ENCODE peak calls at places on chromosome 14, in four cellular contexts. D, X, R and J are unnamed samples. For H3K4me1, the result is how much of the 10 kb centered on the place peaks cover.

GRCh38 chr14:31926123-31926522 is 151.0 kb upstream of the ARHGAP5 start:
- DNase-seq in D (peak), X (peak), R (no peak), J (no peak)

GRCh38 chr14:74018029-74018703 is 922 bp downstream of the ENTPD5 start:
- DNase-seq in D (peak), X (no peak), R (no peak), J (no peak)

GRCh38 chr14:80634106-80634758 is 307.3 kb downstream of the CEP128 start:
- DNase-seq in D (no peak), X (no peak), R (no peak), J (no peak)

GRCh38 chr14:89378119-89378518 is 38.9 kb downstream of the FOXN3 start:
- DNase-seq in D (no peak), X (no peak), R (no peak), J (no peak)

GRCh38 chr14:91985521-91986255 is 38.2 kb upstream of the FBLN5 start:
- DNase-seq in D (no peak), X (no peak), R (no peak), J (no peak)

GRCh38 chr14:85625925-85626585 is 96.1 kb downstream of the FLRT2 start:
- DNase-seq in D (no peak), X (no peak), R (no peak), J (no peak)

GRCh38 chr14:29846339-29847129 is 81.1 kb downstream of the PRKD1 start:
- DNase-seq in D (no peak), X (no peak), R (peak), J (no peak)

GRCh38 chr14:96083667-96084320 is 44.6 kb downstream of the C14orf132 start:
- DNase-seq in D (no peak), X (no peak), R (no peak), J (no peak)

GRCh38 chr14:45947785-45948184 is 694.8 kb upstream of the MIS18BP1 start:
- DNase-seq in D (no peak), X (no peak), R (no peak), J (no peak)

GRCh38 chr14:21199611-21200570 is 44.0 kb upstream of the OR5AU1 start:
- DNase-seq in D (no peak), X (no peak), R (no peak), J (no peak)

GRCh38 chr14:96536807-96537206 is 34.6 kb downstream of the PAPOLA start:
- DNase-seq in D (no peak), X (no peak), R (no peak), J (no peak)

GRCh38 chr14:54465654-54466053 is 23.1 kb downstream of the GMFB start:
- DNase-seq in D (no peak), X (no peak), R (no peak), J (no peak)

GRCh38 chr14:72609205-72609916 is 284.5 kb downstream of the DPF3 start:
- DNase-seq in D (no peak), X (no peak), R (no peak), J (no peak)

GRCh38 chr14:79708426-79708825 is 502.9 kb downstream of the DIO2 start:
- DNase-seq in D (no peak), X (no peak), R (no peak), J (no peak)

GRCh38 chr14:102775855-102776760 is 1.1 kb upstream of the TRAF3 start:
- DNase-seq in D (peak), X (no peak), R (no peak), J (no peak)

GRCh38 chr14:49363926-49364751 is 222.0 kb downstream of the RPS29 start:
- DNase-seq in D (no peak), X (no peak), R (no peak), J (no peak)

GRCh38 chr14:90275820-90276219 is 19.5 kb downstream of the PSMC1 start:
- DNase-seq in D (no peak), X (no peak), R (no peak), J (no peak)

GRCh38 chr14:23076785-23077408 is 18.0 kb downstream of the ACIN1 start:
- DNase-seq in D (peak), X (no peak), R (no peak), J (no peak)

GRCh38 chr14:94665121-94665520 is 52.9 kb downstream of the SERPINA3 start:
- DNase-seq in D (no peak), X (no peak), R (no peak), J (no peak)

GRCh38 chr14:76113691-76114090 is 38.0 kb upstream of the GPATCH2L start:
- DNase-seq in D (no peak), X (no peak), R (no peak), J (no peak)

GRCh38 chr14:90808759-90809529 is 7.3 kb downstream of the TTC7B start:
- DNase-seq in D (no peak), X (peak), R (no peak), J (no peak)

GRCh38 chr14:101017806-101018560 is 114.5 kb upstream of the RTL1 start:
- DNase-seq in D (no peak), X (no peak), R (no peak), J (no peak)

GRCh38 chr14:65304239-65304638 is 108.3 kb upstream of the FUT8 start:
- DNase-seq in D (no peak), X (no peak), R (no peak), J (no peak)

GRCh38 chr14:29166507-29166906 is 399.9 kb downstream of the FOXG1 start:
- DNase-seq in D (no peak), X (no peak), R (no peak), J (no peak)

GRCh38 chr14:99721792-99722516 is 37.9 kb downstream of the CYP46A1 start:
- DNase-seq in D (no peak), X (no peak), R (no peak), J (no peak)

GRCh38 chr14:99722741-99723140 is 38.6 kb downstream of the CYP46A1 start:
- DNase-seq in D (no peak), X (no peak), R (no peak), J (peak)

GRCh38 chr14:99718031-99718810 is 34.1 kb downstream of the CYP46A1 start:
- DNase-seq in D (no peak), X (no peak), R (peak), J (no peak)

GRCh38 chr14:99718811-99719192 is 34.7 kb downstream of the CYP46A1 start:
- DNase-seq in D (no peak), X (no peak), R (no peak), J (no peak)

DNA sequence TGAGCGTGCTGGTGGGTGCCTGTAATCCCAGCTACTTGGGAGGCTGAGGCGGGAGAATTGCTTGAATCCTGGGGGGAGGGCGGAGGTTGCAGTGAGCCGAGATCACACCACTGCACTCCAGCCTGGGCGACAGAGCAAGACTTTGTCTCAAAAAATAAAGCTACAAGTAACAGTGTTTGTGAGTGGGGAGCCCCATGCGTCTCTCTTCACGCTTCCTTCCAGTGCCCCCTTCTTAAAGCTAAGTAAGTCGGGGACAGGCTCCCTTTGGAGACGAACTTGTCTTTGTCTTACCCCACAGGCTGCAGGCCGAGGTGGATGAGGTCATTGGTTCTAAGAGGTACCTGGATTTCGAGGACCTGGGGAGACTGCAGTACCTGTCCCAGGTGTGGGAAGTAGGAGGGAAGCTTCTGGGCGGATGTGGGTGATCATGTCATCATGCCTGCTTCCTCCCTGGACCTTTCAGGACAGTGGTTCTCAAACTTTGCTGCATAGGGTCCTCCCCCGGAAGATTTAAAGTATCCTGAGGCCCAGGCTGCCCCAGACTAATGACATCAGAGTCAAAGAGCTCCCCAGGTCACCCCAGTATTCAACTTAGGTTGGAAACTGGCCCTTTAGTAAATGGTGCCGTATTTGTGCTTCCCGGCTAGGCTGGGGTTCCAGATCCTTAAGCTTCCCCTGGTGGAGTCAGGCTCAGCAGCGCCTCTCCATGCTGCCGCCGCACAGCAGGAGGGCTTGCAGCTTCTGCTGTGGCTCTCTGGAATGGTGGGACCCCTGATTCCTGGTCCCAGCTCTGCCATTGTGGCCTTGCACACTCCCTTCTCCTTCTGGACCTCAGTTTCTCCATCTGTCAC is 37.1 kb downstream of the CYP46A1 start:
- DNase-seq in D (no peak), X (no peak), R (no peak), J (peak)
- TF ChIP-seq TAF1 in D (no peak), X (no peak), R (no peak), J (no peak)

DNA sequence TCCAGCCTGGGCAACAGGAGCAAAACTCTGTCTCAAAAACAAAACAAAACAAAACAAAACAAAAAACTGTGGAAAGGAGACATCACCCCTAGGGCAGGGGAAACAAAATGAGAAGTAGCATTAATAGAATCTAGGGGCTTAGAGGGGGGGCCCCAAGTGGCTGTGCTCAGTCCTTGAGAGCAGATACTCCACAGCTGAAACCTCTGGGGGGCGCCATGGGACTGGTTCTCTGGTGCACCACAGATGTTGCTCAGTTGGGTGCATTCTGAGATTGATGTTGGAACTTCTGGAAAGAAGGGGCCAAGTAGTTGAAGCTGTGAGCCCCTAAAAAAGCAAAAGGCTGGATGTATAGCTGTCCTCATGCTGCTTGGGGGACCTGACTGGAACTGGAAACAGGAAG is 11.8 kb upstream of the SYNE2 start:
- DNase-seq in D (peak), X (no peak), R (no peak), J (no peak)
- TF ChIP-seq HDAC6 in D (no peak), X (no peak), R (no peak), J (no peak)

GRCh38 chr14:105208738-105209075 is 27.6 kb upstream of the NUDT14 start:
- DNase-seq in D (no peak), X (no peak), R (no peak), J (no peak)
- H3K4me1 ChIP-seq in D (under half), X (under half), R (under half), J (under half)

DNA sequence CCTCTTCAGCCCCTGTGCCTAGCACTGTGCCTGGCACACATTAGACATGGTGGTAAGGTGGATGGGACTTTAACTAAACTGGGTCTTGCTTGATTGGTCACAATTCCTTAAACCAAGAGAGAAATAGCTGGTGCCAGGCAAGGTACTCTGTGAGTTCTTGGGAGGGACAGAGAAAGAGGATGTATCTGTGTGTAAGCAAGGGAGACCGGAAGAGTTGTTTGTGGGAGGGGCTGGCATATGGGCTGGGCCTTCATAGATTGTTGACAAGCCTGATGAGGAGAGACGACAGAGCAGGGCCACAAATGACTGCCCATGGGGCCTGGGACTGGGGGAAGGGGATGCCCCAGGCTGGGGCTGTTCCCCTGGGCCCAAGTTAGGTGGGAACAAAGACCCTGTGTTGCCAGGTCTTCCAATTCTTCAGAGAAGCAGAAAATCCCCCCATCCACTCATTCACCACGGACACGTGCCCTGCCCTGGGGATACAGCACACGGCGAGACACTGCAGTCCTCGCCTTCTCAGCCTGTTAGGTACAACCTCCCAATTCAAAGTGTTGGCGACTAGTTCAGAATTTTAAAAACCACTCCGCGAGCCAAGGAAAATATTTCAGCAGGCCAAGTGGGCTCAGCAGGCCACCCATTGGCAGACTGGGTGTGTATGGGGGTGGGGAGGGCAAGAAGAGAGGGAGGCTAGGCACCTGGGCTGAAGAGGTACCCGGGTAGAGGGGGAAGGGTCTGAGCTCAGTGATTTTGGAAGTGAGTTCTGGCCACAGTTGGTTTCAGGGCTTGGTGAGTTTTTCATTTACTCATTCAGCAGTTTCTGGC is 11.4 kb upstream of the CYP46A1 start:
- DNase-seq in D (no peak), X (peak), R (no peak), J (no peak)
- TF ChIP-seq TAF1 in D (no peak), X (no peak), R (no peak), J (no peak)

GRCh38 chr14:68682166-68683103 is 110.4 kb downstream of the ZFP36L1 start:
- DNase-seq in D (peak), X (no peak), R (peak), J (no peak)
- TF ChIP-seq HDAC6 in D (no peak), X (no peak), R (no peak), J (no peak)